ENCODE peak calls at places on chromosomes 16 and 17, in nine cellular contexts. M is EL, C is islet precursor cell, E is left ventricle myocardium inferior, A is mucosa of descending colon, X is T-cell, Z is hepatocyte, N is foreskin keratinocyte, J is H54. K is an unnamed sample.

GRCh38 chr16:22814330-22815105 is 556 bp downstream of the HS3ST2 start:
- DNase-seq in A (peak), C (peak), M (no peak), X (no peak), J (no peak), N (peak), Z (no peak), E (no peak), K (no peak)

GRCh38 chr16:10668322-10669045 is 26.2 kb downstream of the TEKT5 start:
- DNase-seq in M (peak), C (peak), N (no peak), X (no peak), J (peak), A (no peak), Z (peak), E (no peak), K (no peak)

GRCh38 chr16:17227278-17227677 is 243.5 kb downstream of the XYLT1 start:
- DNase-seq in J (no peak), N (peak), E (no peak), Z (peak), C (peak), X (no peak), M (no peak), A (no peak), K (no peak)

GRCh38 chr16:46928811-46929210 is 44.6 kb downstream of the GPT2 start:
- DNase-seq in X (no peak), M (no peak), Z (no peak), J (no peak), A (no peak), C (no peak), N (no peak), E (no peak), K (no peak)

GRCh38 chr16:2008009-2008526 is 1.6 kb downstream of the ZNF598 start:
- DNase-seq in N (peak), C (no peak), A (peak), X (no peak), E (peak), Z (no peak), J (no peak), M (peak), K (no peak)

GRCh38 chr16:66473654-66474519 is 46.8 kb downstream of the BEAN1 start:
- DNase-seq in X (no peak), Z (no peak), N (peak), M (peak), E (no peak), C (no peak), J (no peak), A (no peak), K (no peak)

GRCh38 chr17:21239680-21240374 is 13.4 kb downstream of the NATD1 start:
- DNase-seq in E (no peak), M (no peak), A (no peak), N (no peak), J (no peak), X (no peak), Z (no peak), C (peak), K (no peak)

GRCh38 chr16:20720251-20720650 is 21.4 kb downstream of the THUMPD1 start:
- DNase-seq in N (no peak), X (no peak), J (no peak), A (no peak), M (no peak), Z (no peak), C (no peak), E (no peak), K (no peak)

GRCh38 chr17:31858647-31859486 is at the start of gene COPRS:
- DNase-seq in C (peak), A (peak), X (peak), J (peak), E (peak), Z (peak), N (no peak), M (peak), K (peak)

GRCh38 chr17:36824678-36825091 is 112.6 kb upstream of the LHX1 start:
- DNase-seq in J (no peak), E (no peak), A (no peak), C (peak), Z (no peak), N (peak), X (no peak), M (peak), K (no peak)

GRCh38 chr17:72234951-72235350 is 114.1 kb downstream of the SOX9 start:
- DNase-seq in A (no peak), Z (no peak), N (no peak), X (no peak), J (no peak), E (no peak), C (no peak), M (no peak), K (no peak)

GRCh38 chr17:75783803-75784472 is 668 bp upstream of the UNK start:
- DNase-seq in X (no peak), J (no peak), E (no peak), M (no peak), Z (peak), N (no peak), A (peak), C (peak), K (no peak)

GRCh38 chr16:50742521-50743150 is 750 bp downstream of the CYLD start:
- DNase-seq in M (peak), X (peak), N (no peak), C (no peak), A (no peak), E (peak), J (peak), Z (peak), K (peak)

GRCh38 chr17:1076299-1076981 is 79.5 kb downstream of the TIMM22 start:
- DNase-seq in X (no peak), E (no peak), M (no peak), C (peak), J (no peak), A (peak), Z (no peak), N (no peak), K (no peak)

GRCh38 chr17:81832608-81833159 is 407 bp downstream of the MCRIP1 start:
- DNase-seq in C (peak), J (no peak), A (peak), N (no peak), Z (peak), M (no peak), E (peak), X (peak), K (peak)

GRCh38 chr16:56311208-56312027 is 113.9 kb downstream of the AMFR start:
- DNase-seq in Z (no peak), X (no peak), J (no peak), A (no peak), E (no peak), C (no peak), M (no peak), N (no peak), K (no peak)

GRCh38 chr16:20868890-20869289 is 31.3 kb downstream of the DCUN1D3 start:
- DNase-seq in E (peak), C (peak), N (no peak), A (peak), X (no peak), Z (peak), M (peak), J (peak), K (no peak)

GRCh38 chr16:58638148-58639036 is 8.8 kb upstream of the CNOT1 start:
- DNase-seq in A (peak), C (peak), Z (peak), N (peak), J (peak), X (no peak), M (peak), E (peak), K (no peak)

GRCh38 chr16:51994597-51994996 is 552.3 kb downstream of the TOX3 start:
- DNase-seq in N (peak), J (no peak), A (no peak), E (no peak), Z (peak), C (no peak), X (no peak), M (peak), K (no peak)

GRCh38 chr16:3909791-3910583 is 29.5 kb upstream of the CREBBP start:
- DNase-seq in J (no peak), X (no peak), C (no peak), A (no peak), N (no peak), Z (no peak), M (no peak), E (no peak), K (no peak)

GRCh38 chr17:39639043-39639442 is 2.1 kb downstream of the STARD3 start:
- DNase-seq in E (no peak), X (no peak), A (no peak), M (no peak), J (no peak), N (no peak), C (no peak), Z (no peak), K (no peak)

GRCh38 chr17:19249681-19250080 is 12.5 kb downstream of the EPN2 start:
- DNase-seq in E (no peak), N (no peak), X (no peak), M (no peak), C (no peak), Z (no peak), A (no peak), J (no peak), K (no peak)

GRCh38 chr16:63289834-63290460 is 1253.7 kb upstream of the CDH8 start:
- DNase-seq in N (peak), Z (peak), J (peak), A (no peak), C (peak), M (no peak), X (no peak), E (no peak), K (no peak)

GRCh38 chr17:29140631-29141483 is 39.3 kb downstream of the MYO18A start:
- DNase-seq in E (no peak), C (peak), Z (no peak), M (no peak), N (no peak), J (no peak), A (peak), X (peak), K (peak)

GRCh38 chr17:53004902-53005301 is 817.8 kb upstream of the KIF2B start:
- DNase-seq in Z (no peak), E (no peak), A (no peak), M (no peak), C (no peak), X (no peak), J (no peak), N (no peak), K (no peak)